ENCODE peak calls at places on chromosomes 11 and 22, in five cellular contexts. W is prostate gland, I is upper lobe of left lung, Z is IMR-90, U is uterus. S is an unnamed sample. For H3K36me3, the result is how much of the 10 kb centered on the place peaks cover.

GRCh38 chr22:46379301-46379930 is 43.9 kb downstream of the TRMU start:
- DNase-seq in W (no peak), I (no peak), Z (no peak), U (no peak), S (no peak)

GRCh38 chr11:113730887-113731726 is 25.0 kb upstream of the TMPRSS5 start:
- DNase-seq in W (peak), I (no peak), Z (peak), U (peak), S (peak)

GRCh38 chr22:35430897-35431322 is 31.0 kb downstream of the MCM5 start:
- DNase-seq in W (peak), I (peak), Z (peak), U (peak), S (peak)

GRCh38 chr22:24685804-24686203 is 82.8 kb downstream of the GGT1 start:
- DNase-seq in W (no peak), I (peak), Z (no peak), U (no peak), S (no peak)

GRCh38 chr11:68677432-68677831 is 6.9 kb upstream of the GAL start:
- DNase-seq in W (no peak), I (no peak), Z (peak), U (no peak), S (no peak)

GRCh38 chr11:74683941-74684481 is 47.2 kb downstream of the CHRDL2 start:
- DNase-seq in W (no peak), I (no peak), Z (peak), U (no peak), S (no peak)

GRCh38 chr11:40125054-40125453 is 1334.4 kb downstream of the LRRC4C start:
- DNase-seq in W (no peak), I (no peak), Z (no peak), U (no peak), S (no peak)

GRCh38 chr11:70005107-70005818 is 72.9 kb upstream of the ANO1 start:
- DNase-seq in W (no peak), I (no peak), Z (peak), U (no peak), S (no peak)

GRCh38 chr11:103792981-103793468 is 243.4 kb upstream of the DDI1 start:
- DNase-seq in W (no peak), I (no peak), Z (peak), U (no peak), S (no peak)

GRCh38 chr11:104926771-104927470 is 28.7 kb upstream of the CASP12 start:
- DNase-seq in W (no peak), I (no peak), Z (no peak), U (peak), S (no peak)

GRCh38 chr11:95977534-95978174 is 53.7 kb upstream of the MTMR2 start:
- DNase-seq in W (no peak), I (no peak), Z (peak), U (no peak), S (no peak)

GRCh38 chr22:29003975-29004646 is 57.5 kb downstream of the C22orf31 start:
- DNase-seq in W (peak), I (no peak), Z (no peak), U (no peak), S (peak)

GRCh38 chr11:128890216-128890542 is 977 bp upstream of the KCNJ5 start:
- DNase-seq in W (no peak), I (no peak), Z (no peak), U (no peak), S (no peak)
- H3K4me3 ChIP-seq in W (peak), I (peak), Z (peak), U (peak), S (peak)

GRCh38 chr22:38317995-38318715 is 922 bp upstream of the CSNK1E start:
- DNase-seq in W (peak), I (no peak), Z (peak), U (peak), S (peak)
- TF ChIP-seq POLR2A in W (peak), I (no peak), Z (peak), U (peak), S (peak)

GRCh38 chr11:208917-209260 is 1.4 kb downstream of the RIC8A start:
- DNase-seq in W (no peak), I (no peak), Z (no peak), U (peak), S (no peak)

GRCh38 chr11:211295-211694 is 3.8 kb downstream of the RIC8A start:
- DNase-seq in W (no peak), I (no peak), Z (no peak), U (peak), S (no peak)

GRCh38 chr11:209275-210121 is 2.0 kb downstream of the RIC8A start:
- DNase-seq in W (no peak), I (no peak), Z (no peak), U (peak), S (no peak)

GRCh38 chr11:210803-211180 is 3.3 kb downstream of the RIC8A start:
- DNase-seq in W (no peak), I (no peak), Z (no peak), U (peak), S (no peak)

DNA sequence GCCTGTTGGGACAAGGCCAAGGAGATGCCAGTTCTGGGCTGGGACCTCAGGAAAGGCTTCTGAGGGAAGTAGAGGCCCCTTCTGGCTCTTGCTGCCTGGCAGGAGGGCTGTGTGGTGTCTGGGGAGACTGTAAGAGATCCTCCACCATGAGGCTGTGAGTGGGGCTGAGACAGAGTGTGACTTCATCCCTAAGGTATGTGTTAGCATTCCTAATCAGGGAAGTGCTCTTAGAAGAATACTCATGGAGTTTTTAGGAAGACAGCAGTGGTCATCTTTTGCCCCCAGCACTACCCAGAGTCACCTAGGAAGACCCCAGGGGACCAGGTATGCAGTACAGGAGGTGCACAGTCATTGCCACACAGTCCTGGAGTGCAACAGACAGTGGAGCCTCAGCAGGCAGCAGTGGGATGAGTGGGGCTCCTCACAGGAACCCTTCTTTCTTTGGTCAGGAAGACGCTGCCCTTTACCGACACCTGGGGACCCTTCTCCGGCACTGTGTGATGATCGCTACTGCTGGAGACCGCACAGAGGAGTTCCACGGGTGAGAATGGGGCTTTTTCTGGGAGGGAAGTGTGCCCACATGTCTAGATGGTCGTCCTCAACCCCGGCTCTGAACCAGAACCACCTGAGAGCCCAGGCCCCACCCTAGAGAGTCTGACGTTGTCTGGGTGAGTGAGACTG is 2.8 kb downstream of the RIC8A start:
- DNase-seq in W (no peak), I (no peak), Z (peak), U (peak), S (no peak)
- H3K36me3 ChIP-seq in W (under half), I (half or more), Z (half or more), U (under half), S (under half)

GRCh38 chr11:62853279-62853965 is 14.0 kb upstream of the WDR74 start:
- DNase-seq in W (no peak), I (no peak), Z (no peak), U (no peak), S (no peak)
- H3K4me3 ChIP-seq in W (no peak), I (no peak), Z (peak), U (peak), S (no peak)

DNA sequence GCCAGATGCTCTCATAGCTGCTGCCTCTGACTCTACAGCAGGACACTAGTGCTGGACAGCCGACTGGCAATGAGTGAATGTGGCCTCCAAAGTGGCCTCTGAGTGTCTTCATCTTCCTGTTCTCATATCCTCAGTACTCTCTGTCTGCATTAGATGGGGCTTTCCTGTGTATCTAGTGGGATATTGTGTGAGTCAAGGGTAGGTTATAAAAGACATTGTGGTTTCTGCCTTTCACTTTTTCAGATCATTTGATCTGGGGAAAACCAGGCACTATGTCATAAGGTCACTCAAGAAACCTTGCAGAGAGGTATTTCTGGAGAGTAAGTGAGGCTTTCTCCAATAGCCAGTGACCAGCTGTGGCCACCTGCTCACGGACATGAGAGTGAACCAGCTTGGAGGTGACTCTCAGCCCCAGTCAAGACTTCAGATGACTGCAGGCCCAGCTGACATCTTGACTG is 333.6 kb upstream of the NCAM1 start:
- DNase-seq in W (no peak), I (no peak), Z (no peak), U (no peak), S (no peak)
- TF ChIP-seq POLR2A in W (no peak), I (no peak), Z (no peak), U (no peak), S (no peak)

GRCh38 chr11:119299416-119299815 is 17.5 kb downstream of the MCAM start:
- DNase-seq in W (no peak), I (no peak), Z (no peak), U (no peak), S (no peak)

GRCh38 chr11:119300198-119300964 is 16.5 kb downstream of the MCAM start:
- DNase-seq in W (no peak), I (no peak), Z (no peak), U (no peak), S (no peak)

GRCh38 chr11:119295178-119295577 is 21.8 kb downstream of the MCAM start:
- DNase-seq in W (no peak), I (no peak), Z (no peak), U (no peak), S (no peak)

GRCh38 chr11:119297938-119298337 is 19.0 kb downstream of the MCAM start:
- DNase-seq in W (no peak), I (no peak), Z (no peak), U (no peak), S (no peak)

DNA sequence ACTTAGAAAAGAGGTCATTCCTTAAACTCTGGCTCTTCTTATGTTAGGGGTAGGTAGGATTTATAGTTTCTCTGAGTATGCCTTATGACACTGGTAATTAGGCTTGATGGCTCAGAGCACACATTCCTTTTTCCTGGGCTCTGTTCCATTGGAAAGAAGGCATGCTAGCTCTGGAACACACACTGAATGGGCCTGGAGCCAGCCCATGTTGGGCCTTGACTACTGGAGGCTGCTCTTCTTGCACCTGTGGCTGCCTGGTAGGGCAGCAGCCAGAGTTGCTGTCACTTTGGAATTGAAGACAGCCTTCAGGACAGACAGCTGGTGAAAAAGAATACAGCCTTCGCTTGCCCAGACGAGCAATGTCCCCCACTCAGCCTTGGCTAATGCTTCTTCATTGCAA is 18.2 kb downstream of the MCAM start:
- DNase-seq in W (no peak), I (no peak), Z (no peak), U (no peak), S (peak)
- H3K36me3 ChIP-seq in W (under half), I (under half), Z (under half), U (under half), S (under half)

GRCh38 chr11:16395601-16396000 is 39.3 kb upstream of the SOX6 start:
- DNase-seq in W (no peak), I (no peak), Z (peak), U (no peak), S (no peak)

GRCh38 chr11:16397355-16397754 is 41.0 kb upstream of the SOX6 start:
- DNase-seq in W (no peak), I (no peak), Z (no peak), U (no peak), S (no peak)

GRCh38 chr11:16393335-16393734 is 37.0 kb upstream of the SOX6 start:
- DNase-seq in W (no peak), I (no peak), Z (no peak), U (no peak), S (no peak)

GRCh38 chr11:16392646-16393045 is 36.3 kb upstream of the SOX6 start:
- DNase-seq in W (no peak), I (no peak), Z (peak), U (no peak), S (no peak)

DNA sequence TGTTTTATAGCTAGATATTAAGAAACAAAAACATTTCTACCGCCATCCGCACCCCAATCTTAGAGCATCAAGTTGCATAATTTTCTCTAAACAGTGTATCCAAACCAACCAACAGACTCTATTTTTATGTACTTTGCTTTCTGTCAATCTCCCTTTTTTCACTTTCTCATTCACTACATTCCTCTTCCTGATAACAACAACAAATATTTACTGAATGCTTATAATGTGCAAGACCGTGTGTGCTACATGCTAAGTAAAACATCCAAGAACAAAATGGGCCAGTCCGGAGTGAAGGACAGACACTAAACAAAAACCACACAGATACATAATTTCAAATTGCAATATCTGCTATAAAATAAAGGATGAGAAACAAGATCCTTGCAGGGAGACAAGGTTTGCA is 38.6 kb upstream of the SOX6 start:
- DNase-seq in W (no peak), I (no peak), Z (no peak), U (no peak), S (no peak)
- H3K4me3 ChIP-seq in W (no peak), I (no peak), Z (no peak), U (no peak), S (no peak)

GRCh38 chr11:127018683-127019279 is 18.2 kb upstream of the KIRREL3 start:
- DNase-seq in W (no peak), I (no peak), Z (no peak), U (no peak), S (no peak)
- TF ChIP-seq POLR2A in W (no peak), I (no peak), Z (no peak), U (no peak), S (no peak)

DNA sequence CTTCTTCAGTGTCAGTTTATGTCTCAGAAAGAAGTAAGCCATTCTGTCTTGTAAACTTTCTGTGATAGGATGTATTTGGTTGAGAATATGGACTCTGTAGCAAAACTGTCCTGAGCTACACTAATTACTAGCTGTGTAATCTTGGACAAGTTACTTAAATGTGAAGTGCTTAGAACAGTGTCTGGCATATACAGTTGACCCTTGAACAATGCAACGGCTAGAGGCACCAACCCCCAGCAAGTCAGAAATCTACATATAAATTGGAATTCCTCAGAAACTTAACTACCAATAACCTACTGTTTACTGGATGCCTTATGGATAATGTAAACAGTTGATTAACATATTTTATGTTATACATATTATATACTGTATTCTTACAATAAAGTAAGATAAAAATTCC is 68.7 kb upstream of the GRK2 start:
- DNase-seq in W (no peak), I (no peak), Z (no peak), U (no peak), S (no peak)
- H3K36me3 ChIP-seq in W (under half), I (under half), Z (under half), U (under half), S (under half)

GRCh38 chr11:73312806-73313403 is 4.8 kb downstream of the ARHGEF17 start:
- DNase-seq in W (no peak), I (no peak), Z (peak), U (peak), S (no peak)
- H3K4me3 ChIP-seq in W (peak), I (peak), Z (peak), U (peak), S (peak)